ENCODE peak calls at places on chromosomes 5 and 9, in five cellular contexts. V, F, K, R and E are unnamed samples. For H3K27me3 and H3K9me3, the result is how much of the 10 kb centered on the place peaks cover.

GRCh38 chr5:73693573-73694061 is 67.6 kb downstream of the ARHGEF28 start:
- DNase-seq in V (no peak), F (peak), K (no peak), R (no peak), E (no peak)

GRCh38 chr9:92668746-92669526 is 995 bp downstream of the IPPK start:
- DNase-seq in V (peak), F (no peak), K (peak), R (peak), E (peak)

GRCh38 chr5:98927988-98928801 is 612 bp downstream of the CHD1 start:
- DNase-seq in V (peak), F (no peak), K (peak), R (peak), E (peak)

GRCh38 chr5:24742334-24742733 is 97.6 kb upstream of the CDH10 start:
- DNase-seq in V (no peak), F (no peak), K (no peak), R (no peak), E (no peak)

GRCh38 chr9:70884276-70884675 is 237.1 kb downstream of the TRPM3 start:
- DNase-seq in V (no peak), F (no peak), K (no peak), R (no peak), E (no peak)

GRCh38 chr9:87063246-87063645 is 115.9 kb upstream of the GAS1 start:
- DNase-seq in V (no peak), F (no peak), K (peak), R (no peak), E (no peak)

GRCh38 chr5:143733635-143734341 is 78.2 kb upstream of the HMHB1 start:
- DNase-seq in V (no peak), F (no peak), K (no peak), R (no peak), E (no peak)

GRCh38 chr9:20402273-20402875 is 219.9 kb downstream of the MLLT3 start:
- DNase-seq in V (no peak), F (no peak), K (no peak), R (no peak), E (no peak)

GRCh38 chr5:40823459-40823858 is 11.6 kb downstream of the RPL37 start:
- DNase-seq in V (no peak), F (no peak), K (no peak), R (no peak), E (no peak)

GRCh38 chr9:108761530-108762347 is 94.0 kb downstream of the ACTL7B start:
- DNase-seq in V (no peak), F (peak), K (peak), R (peak), E (peak)

GRCh38 chr5:172193872-172194271 is at the start of gene EFCAB9:
- DNase-seq in V (no peak), F (no peak), K (no peak), R (no peak), E (no peak)

GRCh38 chr9:74304598-74304997 is 192.5 kb upstream of the RORB start:
- DNase-seq in V (no peak), F (peak), K (no peak), R (no peak), E (no peak)

GRCh38 chr9:39588056-39588814 is 232.8 kb downstream of the SPATA31A1 start:
- DNase-seq in V (no peak), F (no peak), K (no peak), R (no peak), E (peak)

GRCh38 chr5:130068988-130069387 is 164.7 kb downstream of the CHSY3 start:
- DNase-seq in V (no peak), F (no peak), K (no peak), R (no peak), E (no peak)

GRCh38 chr9:128555180-128555721 is 2.9 kb downstream of the SPTAN1 start:
- DNase-seq in V (no peak), F (peak), K (no peak), R (no peak), E (no peak)

GRCh38 chr9:97705354-97705950 is 8.3 kb upstream of the XPA start:
- DNase-seq in V (no peak), F (no peak), K (no peak), R (no peak), E (no peak)

GRCh38 chr5:79136618-79137017 is 25.0 kb downstream of the BHMT start:
- DNase-seq in V (no peak), F (no peak), K (no peak), R (no peak), E (no peak)

GRCh38 chr5:16737620-16738364 is 121.0 kb upstream of the RETREG1 start:
- DNase-seq in V (no peak), F (no peak), K (no peak), R (no peak), E (no peak)

GRCh38 chr9:25678147-25678666 is at the start of gene TUSC1:
- DNase-seq in V (no peak), F (no peak), K (peak), R (peak), E (peak)

GRCh38 chr5:156623381-156624040 is 226.6 kb upstream of the PPP1R2B start:
- DNase-seq in V (no peak), F (no peak), K (no peak), R (no peak), E (no peak)

GRCh38 chr9:108953983-108954574 is 19.9 kb downstream of the ABITRAM start:
- DNase-seq in V (no peak), F (peak), K (no peak), R (no peak), E (no peak)

GRCh38 chr5:163790497-163790896 is 285.1 kb downstream of the MAT2B start:
- DNase-seq in V (no peak), F (no peak), K (no peak), R (no peak), E (no peak)

GRCh38 chr5:75686480-75686879 is 30.8 kb downstream of the POC5 start:
- DNase-seq in V (no peak), F (no peak), K (no peak), R (no peak), E (no peak)

GRCh38 chr9:26744362-26744965 is 148.1 kb downstream of the CAAP1 start:
- DNase-seq in V (no peak), F (no peak), K (no peak), R (no peak), E (no peak)

GRCh38 chr9:3181049-3181953 is 337.4 kb upstream of the PUM3 start:
- DNase-seq in V (no peak), F (peak), K (no peak), R (no peak), E (peak)
- H3K27me3 ChIP-seq in V (under half), F (under half), K (under half), R (half or more), E (under half)

GRCh38 chr5:77629553-77630245 is 8.8 kb downstream of the OTP start:
- DNase-seq in V (no peak), F (no peak), K (no peak), R (no peak), E (peak)
- H3K9me3 ChIP-seq in V (under half), F (under half), K (under half), R (under half), E (under half)

DNA sequence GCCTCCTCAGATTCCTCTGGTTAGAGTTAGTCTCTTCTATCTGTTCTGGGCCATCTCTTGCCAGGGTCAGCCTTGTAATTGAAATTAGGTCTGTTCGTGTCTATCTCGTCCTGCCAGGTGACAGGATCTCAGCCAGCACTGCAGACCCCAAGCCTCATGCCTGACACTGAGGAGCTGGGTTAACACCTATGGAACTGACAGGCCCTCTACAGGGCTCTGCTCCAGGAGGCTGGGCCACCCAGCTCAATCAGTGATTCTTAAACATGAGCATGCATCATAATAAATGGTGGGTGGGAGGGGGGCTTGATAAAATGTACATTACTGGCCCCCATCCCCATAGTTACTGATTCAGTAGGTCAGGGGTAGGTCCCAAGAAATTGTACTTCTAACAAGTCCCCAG is 103.4 kb downstream of the PSD2 start:
- DNase-seq in V (no peak), F (no peak), K (no peak), R (no peak), E (no peak)
- H3K27me3 ChIP-seq in V (under half), F (half or more), K (under half), R (under half), E (under half)

GRCh38 chr9:113026200-113026599 is 14.2 kb upstream of the ZNF883 start:
- DNase-seq in V (no peak), F (no peak), K (no peak), R (no peak), E (no peak)
- H3K9me3 ChIP-seq in V (under half), F (under half), K (under half), R (half or more), E (under half)

GRCh38 chr5:135696317-135696716 is 117.5 kb upstream of the CXCL14 start:
- DNase-seq in V (no peak), F (no peak), K (no peak), R (no peak), E (no peak)

GRCh38 chr5:135693371-135693955 is 114.7 kb upstream of the CXCL14 start:
- DNase-seq in V (no peak), F (no peak), K (no peak), R (no peak), E (no peak)

GRCh38 chr5:135695656-135696055 is 116.9 kb upstream of the CXCL14 start:
- DNase-seq in V (no peak), F (no peak), K (no peak), R (no peak), E (no peak)

GRCh38 chr5:135694906-135695305 is 116.1 kb upstream of the CXCL14 start:
- DNase-seq in V (no peak), F (no peak), K (no peak), R (no peak), E (no peak)

GRCh38 chr5:135694016-135694415 is 115.2 kb upstream of the CXCL14 start:
- DNase-seq in V (no peak), F (no peak), K (no peak), R (no peak), E (no peak)
- H3K27me3 ChIP-seq in V (under half), F (under half), K (under half), R (half or more), E (under half)

GRCh38 chr9:137715321-137715720 is 96.5 kb downstream of the EHMT1 start:
- DNase-seq in V (no peak), F (no peak), K (no peak), R (no peak), E (no peak)

GRCh38 chr9:137709411-137710101 is 90.8 kb downstream of the EHMT1 start:
- DNase-seq in V (no peak), F (no peak), K (no peak), R (no peak), E (no peak)

GRCh38 chr9:137708590-137709284 is 89.9 kb downstream of the EHMT1 start:
- DNase-seq in V (no peak), F (no peak), K (no peak), R (no peak), E (no peak)

GRCh38 chr9:137710751-137711150 is 91.9 kb downstream of the EHMT1 start:
- DNase-seq in V (no peak), F (no peak), K (no peak), R (no peak), E (no peak)

DNA sequence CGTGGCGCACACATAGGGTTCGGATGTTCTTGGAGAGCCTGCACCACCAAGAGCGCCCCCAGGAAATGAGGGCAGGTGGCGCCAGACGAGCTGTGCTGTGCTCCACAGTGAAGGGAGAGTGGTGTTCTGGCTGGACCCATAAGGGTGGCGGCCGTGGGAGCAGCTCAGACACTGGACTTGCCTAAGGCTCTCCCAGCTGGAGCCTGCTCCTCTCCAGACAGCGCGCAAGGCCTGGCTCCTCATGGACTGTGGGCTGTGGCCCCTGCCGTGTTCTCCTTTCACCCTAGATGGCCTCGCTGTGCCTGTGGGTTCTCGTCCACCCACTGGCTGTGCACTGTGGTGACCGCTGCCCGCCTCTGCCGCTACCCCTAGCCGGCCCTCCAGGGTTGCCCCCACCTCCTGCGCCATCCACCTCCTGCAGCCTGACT is 92.9 kb downstream of the EHMT1 start:
- DNase-seq in V (no peak), F (no peak), K (no peak), R (no peak), E (no peak)
- H3K9me3 ChIP-seq in V (under half), F (under half), K (under half), R (under half), E (under half)

DNA sequence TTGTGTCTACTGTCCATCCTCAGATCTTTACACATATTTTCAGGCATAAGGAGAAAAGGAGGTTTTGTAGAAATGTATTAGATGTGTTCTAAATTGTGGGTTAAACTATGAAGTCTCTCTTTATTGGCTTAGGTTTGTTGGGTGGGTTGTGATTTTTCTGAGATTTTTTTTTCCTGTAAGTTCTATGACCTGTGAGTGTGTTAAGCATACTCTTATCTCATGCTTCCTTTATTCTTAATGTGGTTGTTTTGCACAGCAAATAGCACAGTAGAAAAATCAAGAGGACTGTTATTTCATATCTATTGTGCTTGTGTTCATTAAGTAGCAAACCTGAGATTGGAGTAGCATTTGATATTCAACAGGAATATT is 23.3 kb downstream of the NR2F1 start:
- DNase-seq in V (no peak), F (no peak), K (no peak), R (no peak), E (no peak)
- H3K27me3 ChIP-seq in V (half or more), F (half or more), K (half or more), R (half or more), E (under half)

DNA sequence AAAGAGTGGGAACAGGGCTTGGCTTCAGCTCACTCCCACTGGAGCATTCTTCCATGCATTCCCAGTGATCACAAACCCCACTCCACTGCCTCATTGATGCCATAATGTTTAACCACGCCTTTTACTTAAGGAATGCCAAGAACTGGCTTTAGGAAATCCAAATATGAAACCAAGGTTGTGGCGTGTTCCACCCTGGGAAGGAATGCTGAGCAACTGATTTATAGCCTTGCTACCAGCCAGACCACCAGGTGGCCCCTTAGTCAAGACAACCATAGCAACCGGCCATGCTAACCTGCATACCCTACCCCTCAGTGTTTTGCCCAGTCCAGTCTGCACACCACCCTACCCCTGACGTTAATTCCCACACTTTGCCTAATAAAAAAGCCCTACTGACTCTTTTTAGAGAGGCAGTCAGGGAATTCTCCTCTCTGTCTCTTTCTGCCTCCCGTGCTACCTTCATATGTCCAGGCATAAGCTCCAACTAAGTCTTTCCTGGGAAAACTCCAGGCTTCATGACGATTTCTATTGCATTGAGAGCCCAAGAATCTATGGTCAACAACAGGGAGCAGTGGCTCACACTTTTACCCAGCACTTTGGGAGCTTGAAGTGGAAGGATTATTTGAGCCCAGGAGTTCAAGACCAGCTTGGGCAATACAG is 27.0 kb upstream of the PRRC2B start:
- DNase-seq in V (no peak), F (no peak), K (peak), R (peak), E (no peak)
- H3K9me3 ChIP-seq in V (under half), F (under half), K (under half), R (under half), E (under half)

GRCh38 chr9:133249337-133249736 is 25.7 kb downstream of the ABO start:
- DNase-seq in V (no peak), F (no peak), K (no peak), R (no peak), E (no peak)

GRCh38 chr9:133248722-133249295 is 26.2 kb downstream of the ABO start:
- DNase-seq in V (no peak), F (no peak), K (no peak), R (no peak), E (no peak)

GRCh38 chr9:133246507-133247390 is 28.3 kb downstream of the ABO start:
- DNase-seq in V (no peak), F (no peak), K (no peak), R (no peak), E (no peak)

GRCh38 chr9:133250741-133251170 is 24.2 kb downstream of the ABO start:
- DNase-seq in V (no peak), F (no peak), K (no peak), R (no peak), E (no peak)

GRCh38 chr9:133247632-133248031 is 27.4 kb downstream of the ABO start:
- DNase-seq in V (no peak), F (no peak), K (no peak), R (no peak), E (no peak)
- H3K27me3 ChIP-seq in V (under half), F (under half), K (under half), R (under half), E (under half)

GRCh38 chr5:63923914-63924313 is 38.3 kb downstream of the HTR1A start:
- DNase-seq in V (no peak), F (no peak), K (no peak), R (no peak), E (no peak)
- H3K9me3 ChIP-seq in V (under half), F (under half), K (under half), R (under half), E (under half)